ENCODE peak calls at places on chromosomes 12 and 14, in eight cellular contexts. X is transverse colon, N is ovary, A is breast epithelium, I is Peyer's patch, C is GM06990, G is tibial artery, F is cardiac muscle cell. L is an unnamed sample. For H3K36me3, the result is how much of the 10 kb centered on the place peaks cover.

GRCh38 chr14:94074534-94074933 is 6.5 kb downstream of the DDX24 start:
- DNase-seq in X (no peak), N (no peak), A (no peak), I (no peak), C (no peak), G (no peak), F (no peak), L (no peak)

GRCh38 chr12:67515679-67516363 is 132.7 kb upstream of the DYRK2 start:
- DNase-seq in X (peak), N (no peak), A (no peak), I (peak), C (peak), G (no peak), F (no peak), L (no peak)

GRCh38 chr12:111339306-111339938 is 29.5 kb downstream of the PHETA1 start:
- DNase-seq in X (no peak), N (no peak), A (no peak), I (peak), C (no peak), G (no peak), F (no peak), L (no peak)

GRCh38 chr12:27970391-27970980 is 2.0 kb downstream of the PTHLH start:
- DNase-seq in X (no peak), N (peak), A (no peak), I (peak), C (peak), G (peak), F (peak), L (peak)

GRCh38 chr12:16299403-16299802 is 21.9 kb upstream of the SLC15A5 start:
- DNase-seq in X (peak), N (no peak), A (no peak), I (no peak), C (no peak), G (peak), F (no peak), L (no peak)

GRCh38 chr12:102169922-102170698 is 27.5 kb downstream of the PMCH start:
- DNase-seq in X (no peak), N (no peak), A (no peak), I (peak), C (no peak), G (no peak), F (peak), L (peak)

GRCh38 chr12:88638388-88638787 is 58.1 kb upstream of the KITLG start:
- DNase-seq in X (no peak), N (no peak), A (no peak), I (no peak), C (no peak), G (no peak), F (peak), L (no peak)

GRCh38 chr12:90396556-90396955 is 558.4 kb downstream of the CCER1 start:
- DNase-seq in X (no peak), N (no peak), A (no peak), I (no peak), C (no peak), G (no peak), F (no peak), L (no peak)

GRCh38 chr12:52513736-52514135 is 6.5 kb downstream of the KRT5 start:
- DNase-seq in X (no peak), N (no peak), A (peak), I (no peak), C (no peak), G (no peak), F (no peak), L (no peak)

GRCh38 chr12:6235499-6235898 is 35.3 kb downstream of the CD9 start:
- DNase-seq in X (peak), N (no peak), A (peak), I (peak), C (no peak), G (no peak), F (no peak), L (no peak)

GRCh38 chr12:26231930-26232329 is 36.6 kb downstream of the SSPN start:
- DNase-seq in X (no peak), N (no peak), A (no peak), I (no peak), C (no peak), G (no peak), F (no peak), L (no peak)

GRCh38 chr12:3294481-3294911 is 196.5 kb upstream of the PRMT8 start:
- DNase-seq in X (no peak), N (no peak), A (no peak), I (no peak), C (no peak), G (no peak), F (no peak), L (peak)

GRCh38 chr12:97047361-97047760 is 140.3 kb downstream of the NEDD1 start:
- DNase-seq in X (no peak), N (no peak), A (no peak), I (no peak), C (no peak), G (no peak), F (no peak), L (no peak)

GRCh38 chr12:97968641-97969171 is 506.1 kb downstream of the RMST start:
- DNase-seq in X (no peak), N (no peak), A (no peak), I (no peak), C (no peak), G (no peak), F (no peak), L (no peak)

GRCh38 chr12:57309420-57309819 is 58.4 kb upstream of the STAC3 start:
- DNase-seq in X (no peak), N (no peak), A (no peak), I (no peak), C (no peak), G (no peak), F (no peak), L (peak)

GRCh38 chr12:51714666-51715065 is 123.6 kb downstream of the SCN8A start:
- DNase-seq in X (no peak), N (no peak), A (no peak), I (no peak), C (no peak), G (no peak), F (no peak), L (peak)

GRCh38 chr12:28925726-28926376 is 223.2 kb upstream of the FAR2 start:
- DNase-seq in X (no peak), N (no peak), A (no peak), I (no peak), C (no peak), G (no peak), F (no peak), L (no peak)

GRCh38 chr12:105561981-105562726 is 231.7 kb downstream of the C12orf75 start:
- DNase-seq in X (peak), N (peak), A (peak), I (no peak), C (no peak), G (peak), F (peak), L (peak)

GRCh38 chr14:74249433-74250375 is 10.5 kb downstream of the VSX2 start:
- DNase-seq in X (no peak), N (no peak), A (no peak), I (no peak), C (no peak), G (no peak), F (no peak), L (peak)

GRCh38 chr12:14946856-14947255 is 8.5 kb upstream of the ERP27 start:
- DNase-seq in X (no peak), N (no peak), A (no peak), I (no peak), C (no peak), G (no peak), F (no peak), L (peak)

GRCh38 chr12:124344526-124344925 is 49.6 kb downstream of the RFLNA start:
- DNase-seq in X (no peak), N (no peak), A (no peak), I (no peak), C (no peak), G (no peak), F (no peak), L (no peak)
- H3K36me3 ChIP-seq in X (under half), N (under half), A (under half), I (under half), C (half or more), G (half or more), F (under half), L (half or more)

GRCh38 chr12:108693186-108693585 is 38.1 kb downstream of the CORO1C start:
- DNase-seq in X (no peak), N (no peak), A (no peak), I (no peak), C (no peak), G (no peak), F (no peak), L (no peak)

GRCh38 chr12:108691995-108692808 is 39.1 kb downstream of the CORO1C start:
- DNase-seq in X (peak), N (no peak), A (no peak), I (no peak), C (peak), G (peak), F (peak), L (no peak)

GRCh38 chr12:108690191-108690518 is 41.2 kb downstream of the CORO1C start:
- DNase-seq in X (no peak), N (no peak), A (no peak), I (no peak), C (no peak), G (no peak), F (no peak), L (no peak)

GRCh38 chr12:108690799-108691153 is 40.5 kb downstream of the CORO1C start:
- DNase-seq in X (no peak), N (no peak), A (no peak), I (no peak), C (peak), G (no peak), F (no peak), L (no peak)

DNA sequence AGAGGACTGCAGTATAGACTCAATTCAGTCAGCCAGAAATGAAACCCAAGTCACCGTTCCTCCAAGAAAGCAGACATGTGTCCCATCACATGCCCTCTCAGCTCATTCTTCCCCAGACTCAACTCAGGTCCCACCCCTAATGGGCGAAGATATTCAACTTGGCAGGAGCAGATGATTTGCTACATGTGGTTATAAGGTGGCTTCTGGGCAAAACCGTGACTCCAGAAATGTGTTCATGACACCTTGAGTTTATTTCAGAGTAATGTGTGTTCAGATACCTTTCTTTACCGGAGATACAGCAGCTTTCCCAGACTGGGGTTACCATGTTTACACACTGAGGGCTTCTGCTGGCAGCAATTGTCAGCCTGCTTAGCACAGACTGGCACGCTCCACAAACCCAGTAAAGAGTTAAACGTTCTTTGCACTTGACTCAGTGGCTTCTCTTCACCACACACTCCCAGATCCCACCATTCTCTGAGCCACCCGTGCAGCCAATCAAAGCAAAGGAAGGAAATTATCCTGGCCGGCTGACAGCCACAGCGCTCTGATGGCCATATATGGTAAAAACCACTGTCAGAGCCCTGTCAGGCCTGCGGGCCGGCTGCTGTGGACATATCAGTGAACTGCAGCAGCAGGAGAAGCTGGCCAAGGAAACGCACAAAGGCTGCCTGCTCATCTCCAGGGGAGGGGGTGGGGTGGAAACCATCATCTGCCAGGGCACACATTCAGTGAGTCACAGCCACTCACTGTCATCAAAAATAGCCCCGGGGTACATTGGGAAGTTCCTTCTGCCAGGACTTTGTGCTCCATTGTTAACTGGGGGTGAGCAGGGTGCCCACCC is 39.9 kb downstream of the CORO1C start:
- DNase-seq in X (peak), N (peak), A (peak), I (peak), C (peak), G (peak), F (peak), L (peak)
- H3K4me3 ChIP-seq in X (peak), N (peak), A (no peak), I (peak), C (peak), G (peak), F (no peak), L (peak)

DNA sequence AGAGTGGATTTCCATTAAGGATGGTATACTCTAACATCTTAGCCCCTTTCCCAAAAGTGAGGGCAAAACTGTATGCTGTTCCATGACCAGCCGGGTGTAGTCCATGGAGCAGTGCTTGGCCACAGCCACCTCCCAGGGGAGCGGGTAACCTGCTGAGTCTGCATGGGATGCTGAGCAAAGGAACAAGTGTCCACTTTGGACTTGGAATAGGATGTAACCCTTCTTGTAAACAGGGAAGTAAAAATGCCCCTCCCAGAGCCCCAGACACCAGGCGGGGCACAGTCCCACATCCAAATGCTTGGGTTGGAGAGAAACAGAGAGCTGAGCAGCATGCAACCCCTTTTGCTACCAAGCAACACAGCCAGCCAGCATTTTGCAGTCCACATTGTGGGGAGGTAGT is 65.6 kb downstream of the ACTN1 start:
- DNase-seq in X (no peak), N (no peak), A (no peak), I (no peak), C (no peak), G (no peak), F (no peak), L (peak)
- H3K36me3 ChIP-seq in X (under half), N (under half), A (under half), I (under half), C (under half), G (under half), F (under half), L (half or more)

GRCh38 chr12:124565071-124565491 is 2.3 kb downstream of the NCOR2 start:
- DNase-seq in X (no peak), N (peak), A (no peak), I (no peak), C (no peak), G (no peak), F (no peak), L (peak)
- H3K4me3 ChIP-seq in X (peak), N (peak), A (no peak), I (no peak), C (peak), G (peak), F (peak), L (peak)

GRCh38 chr14:54778618-54779017 is 124.0 kb downstream of the GCH1 start:
- DNase-seq in X (no peak), N (no peak), A (no peak), I (no peak), C (no peak), G (peak), F (no peak), L (no peak)
- H3K36me3 ChIP-seq in X (under half), N (under half), A (under half), I (under half), C (under half), G (under half), F (under half), L (under half)

L was measured in osteoblast.